ENCODE peak calls at places on chromosomes 11 and 22, in six cellular contexts. One of them, this sample, is unnamed.

GRCh38 chr11:66312549-66313320 is 4.1 kb downstream of the CD248 start:
- DNase-seq in GM13976: peak
- DNase-seq in adrenal gland: peak
- DNase-seq in IMR-90: peak
- DNase-seq in HFFc6: peak
- DNase-seq in thoracic aorta: peak
- DNase-seq in this sample: peak

GRCh38 chr11:15774021-15774862 is 582.1 kb downstream of the SOX6 start:
- DNase-seq in HFFc6: no peak
- DNase-seq in GM13976: no peak
- DNase-seq in thoracic aorta: no peak
- DNase-seq in IMR-90: no peak
- DNase-seq in adrenal gland: no peak
- DNase-seq in this sample: no peak

GRCh38 chr11:92131289-92131890 is 93.2 kb upstream of the FAT3 start:
- DNase-seq in GM13976: no peak
- DNase-seq in HFFc6: peak
- DNase-seq in IMR-90: no peak
- DNase-seq in thoracic aorta: no peak
- DNase-seq in adrenal gland: no peak
- DNase-seq in this sample: no peak

GRCh38 chr11:100689141-100689540 is 2.1 kb downstream of the ARHGAP42 start:
- DNase-seq in IMR-90: no peak
- DNase-seq in thoracic aorta: no peak
- DNase-seq in adrenal gland: no peak
- DNase-seq in GM13976: no peak
- DNase-seq in HFFc6: no peak
- DNase-seq in this sample: no peak

GRCh38 chr22:38774496-38775166 is 18.8 kb upstream of the SUN2 start:
- DNase-seq in adrenal gland: no peak
- DNase-seq in thoracic aorta: no peak
- DNase-seq in GM13976: no peak
- DNase-seq in IMR-90: no peak
- DNase-seq in HFFc6: no peak
- DNase-seq in this sample: no peak

GRCh38 chr11:37532271-37532670 is 934.2 kb upstream of the RAG2 start:
- DNase-seq in thoracic aorta: no peak
- DNase-seq in HFFc6: no peak
- DNase-seq in adrenal gland: no peak
- DNase-seq in IMR-90: no peak
- DNase-seq in GM13976: no peak
- DNase-seq in this sample: no peak

GRCh38 chr22:45709004-45709739 is 37.5 kb downstream of the ATXN10 start:
- DNase-seq in GM13976: no peak
- DNase-seq in IMR-90: peak
- DNase-seq in HFFc6: peak
- DNase-seq in thoracic aorta: no peak
- DNase-seq in adrenal gland: no peak
- DNase-seq in this sample: no peak

GRCh38 chr11:130070109-130070828 is 575 bp downstream of the APLP2 start:
- DNase-seq in HFFc6: peak
- DNase-seq in thoracic aorta: no peak
- DNase-seq in IMR-90: peak
- DNase-seq in GM13976: peak
- DNase-seq in adrenal gland: peak
- DNase-seq in this sample: peak

GRCh38 chr11:122098223-122098980 is 17.6 kb downstream of the BLID start:
- DNase-seq in adrenal gland: no peak
- DNase-seq in thoracic aorta: no peak
- DNase-seq in HFFc6: no peak
- DNase-seq in GM13976: no peak
- DNase-seq in IMR-90: no peak
- DNase-seq in this sample: no peak

GRCh38 chr11:107549253-107549953 is 16.1 kb downstream of the ALKBH8 start:
- DNase-seq in GM13976: peak
- DNase-seq in thoracic aorta: no peak
- DNase-seq in adrenal gland: no peak
- DNase-seq in HFFc6: peak
- DNase-seq in IMR-90: peak
- DNase-seq in this sample: no peak

GRCh38 chr11:96292291-96293010 is 50.5 kb downstream of the MAML2 start:
- DNase-seq in GM13976: no peak
- DNase-seq in IMR-90: no peak
- DNase-seq in thoracic aorta: no peak
- DNase-seq in HFFc6: no peak
- DNase-seq in adrenal gland: no peak
- DNase-seq in this sample: no peak

GRCh38 chr11:4991066-4991465 is 3.6 kb upstream of the OR51L1 start:
- DNase-seq in GM13976: no peak
- DNase-seq in IMR-90: peak
- DNase-seq in adrenal gland: no peak
- DNase-seq in thoracic aorta: no peak
- DNase-seq in HFFc6: no peak
- DNase-seq in this sample: no peak
- TF ChIP-seq CTCF in GM13976: no peak
- TF ChIP-seq CTCF in IMR-90: peak
- TF ChIP-seq CTCF in adrenal gland: no peak
- TF ChIP-seq CTCF in thoracic aorta: no peak
- TF ChIP-seq CTCF in HFFc6: no peak
- TF ChIP-seq CTCF in this sample: no peak

GRCh38 chr11:128859563-128860441 is 7.3 kb downstream of the KCNJ1 start:
- DNase-seq in thoracic aorta: peak
- DNase-seq in IMR-90: peak
- DNase-seq in GM13976: peak
- DNase-seq in HFFc6: no peak
- DNase-seq in adrenal gland: peak
- DNase-seq in this sample: peak

GRCh38 chr11:128857341-128857740 is 9.8 kb downstream of the KCNJ1 start:
- DNase-seq in HFFc6: no peak
- DNase-seq in adrenal gland: no peak
- DNase-seq in thoracic aorta: no peak
- DNase-seq in GM13976: no peak
- DNase-seq in IMR-90: no peak
- DNase-seq in this sample: no peak

GRCh38 chr11:128862913-128863660 is 4.0 kb downstream of the KCNJ1 start:
- DNase-seq in adrenal gland: no peak
- DNase-seq in IMR-90: peak
- DNase-seq in thoracic aorta: no peak
- DNase-seq in HFFc6: peak
- DNase-seq in GM13976: no peak
- DNase-seq in this sample: no peak

GRCh38 chr11:128862421-128862820 is 4.7 kb downstream of the KCNJ1 start:
- DNase-seq in adrenal gland: no peak
- DNase-seq in IMR-90: no peak
- DNase-seq in thoracic aorta: no peak
- DNase-seq in HFFc6: no peak
- DNase-seq in GM13976: no peak
- DNase-seq in this sample: no peak

DNA sequence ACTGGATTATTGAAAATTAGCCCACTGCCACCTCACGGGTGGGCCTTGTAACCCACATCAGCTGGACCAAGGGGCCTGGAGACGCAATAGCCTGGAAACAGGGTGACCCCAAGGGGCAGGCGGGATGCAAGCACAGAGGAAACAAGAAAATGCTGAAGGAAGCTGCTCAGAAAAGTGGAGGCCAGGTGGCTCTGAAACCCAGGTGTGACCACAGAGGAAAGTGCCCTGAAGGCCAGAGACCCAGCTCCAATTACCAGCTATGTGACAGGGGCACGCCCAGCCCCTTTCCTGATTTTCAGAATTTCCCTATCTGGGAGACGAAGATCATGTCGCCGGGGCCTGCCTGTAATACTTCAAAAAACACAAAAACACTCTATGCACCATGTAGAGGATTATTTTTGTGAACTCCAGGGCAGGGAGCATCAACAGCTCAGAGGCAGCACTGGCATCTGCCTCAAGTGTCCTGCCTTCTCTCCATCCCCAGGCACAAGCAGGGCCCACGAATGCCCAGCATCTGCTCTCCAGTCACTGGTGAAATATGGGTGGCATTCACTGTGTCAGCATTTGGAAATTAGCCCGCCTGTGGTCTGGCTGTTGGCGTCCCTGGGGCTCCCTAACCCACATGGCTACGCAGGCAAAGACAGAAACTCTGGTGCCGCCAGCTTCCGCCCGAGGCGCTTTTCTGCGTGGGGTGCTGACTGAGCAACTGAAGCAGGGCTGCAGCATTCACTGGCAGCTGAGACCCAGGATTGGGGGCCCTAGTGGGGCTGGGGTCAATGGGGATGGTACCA is 6.3 kb downstream of the KCNJ1 start:
- DNase-seq in adrenal gland: no peak
- DNase-seq in thoracic aorta: no peak
- DNase-seq in IMR-90: peak
- DNase-seq in GM13976: no peak
- DNase-seq in HFFc6: peak
- DNase-seq in this sample: no peak
- TF ChIP-seq CTCF in adrenal gland: no peak
- TF ChIP-seq CTCF in thoracic aorta: no peak
- TF ChIP-seq CTCF in IMR-90: no peak
- TF ChIP-seq CTCF in GM13976: no peak
- TF ChIP-seq CTCF in HFFc6: no peak
- TF ChIP-seq CTCF in this sample: no peak

DNA sequence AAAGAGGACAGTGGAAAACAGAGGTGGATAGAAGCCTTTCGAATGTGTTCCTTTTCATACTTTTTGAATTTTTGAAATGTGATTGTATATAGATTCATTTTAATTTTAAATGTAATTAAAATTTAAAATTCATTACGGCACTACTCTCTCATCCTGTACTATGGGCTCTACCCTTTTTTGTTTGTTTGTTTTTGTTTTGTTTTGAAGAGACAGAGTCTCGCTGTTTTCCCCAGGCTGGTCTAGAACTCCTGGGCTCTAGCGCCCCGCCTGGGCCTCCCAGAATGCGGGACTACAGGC is 11.9 kb upstream of the HDHD5 start:
- DNase-seq in HFFc6: no peak
- DNase-seq in IMR-90: no peak
- DNase-seq in GM13976: no peak
- DNase-seq in adrenal gland: no peak
- DNase-seq in thoracic aorta: no peak
- DNase-seq in this sample: no peak
- TF ChIP-seq CTCF in HFFc6: no peak
- TF ChIP-seq CTCF in IMR-90: peak
- TF ChIP-seq CTCF in GM13976: no peak
- TF ChIP-seq CTCF in adrenal gland: no peak
- TF ChIP-seq CTCF in thoracic aorta: no peak
- TF ChIP-seq CTCF in this sample: no peak

DNA sequence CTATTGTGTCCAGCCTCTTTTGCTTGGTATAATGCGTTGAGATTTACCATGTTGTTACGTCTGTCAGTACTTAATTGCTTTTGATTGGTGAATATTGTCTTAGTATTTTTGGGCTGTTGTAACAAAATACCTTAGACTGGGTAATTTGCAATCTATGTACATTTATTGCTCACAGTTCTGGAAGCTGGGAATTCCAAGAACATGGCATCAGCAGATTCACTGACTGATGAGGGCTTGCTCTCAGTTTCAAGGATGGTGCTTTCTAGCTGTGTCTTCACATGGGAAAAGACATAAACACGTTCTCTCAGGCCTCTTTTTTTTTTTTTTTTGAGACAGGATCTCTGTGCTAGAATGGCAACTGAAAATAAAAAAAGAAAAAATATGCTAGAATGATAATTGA is 46.7 kb upstream of the INCENP start:
- DNase-seq in thoracic aorta: no peak
- DNase-seq in adrenal gland: no peak
- DNase-seq in IMR-90: peak
- DNase-seq in HFFc6: peak
- DNase-seq in GM13976: no peak
- DNase-seq in this sample: no peak
- TF ChIP-seq CTCF in thoracic aorta: no peak
- TF ChIP-seq CTCF in adrenal gland: no peak
- TF ChIP-seq CTCF in IMR-90: no peak
- TF ChIP-seq CTCF in HFFc6: no peak
- TF ChIP-seq CTCF in GM13976: no peak
- TF ChIP-seq CTCF in this sample: no peak

DNA sequence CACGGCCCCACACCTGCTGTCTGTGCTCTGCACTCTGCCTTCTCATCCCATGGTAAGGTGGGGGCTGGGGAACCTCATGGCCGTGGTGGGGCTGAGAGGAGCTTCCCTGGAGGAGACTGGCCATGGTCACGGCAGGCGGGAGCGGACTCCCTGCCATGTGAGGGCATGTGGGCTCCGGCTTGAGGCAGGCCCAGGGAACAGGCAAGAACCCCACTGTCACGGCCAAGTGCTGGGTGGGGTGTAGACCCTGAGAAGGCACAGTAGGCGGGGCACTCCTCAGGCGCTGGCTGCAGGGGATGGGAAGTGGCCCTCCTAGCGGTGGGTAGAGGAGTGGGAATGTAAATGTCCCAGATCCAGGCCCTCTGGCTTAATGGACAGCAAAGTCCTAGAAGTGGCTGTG is 1262.7 kb downstream of the BRD1 start:
- DNase-seq in HFFc6: no peak
- DNase-seq in GM13976: no peak
- DNase-seq in thoracic aorta: no peak
- DNase-seq in adrenal gland: no peak
- DNase-seq in IMR-90: no peak
- DNase-seq in this sample: no peak
- TF ChIP-seq CTCF in HFFc6: no peak
- TF ChIP-seq CTCF in GM13976: no peak
- TF ChIP-seq CTCF in thoracic aorta: no peak
- TF ChIP-seq CTCF in adrenal gland: no peak
- TF ChIP-seq CTCF in IMR-90: no peak
- TF ChIP-seq CTCF in this sample: no peak

GRCh38 chr11:113273720-113274119 is 40.7 kb upstream of the TTC12 start:
- DNase-seq in adrenal gland: no peak
- DNase-seq in GM13976: no peak
- DNase-seq in thoracic aorta: no peak
- DNase-seq in HFFc6: no peak
- DNase-seq in IMR-90: no peak
- DNase-seq in this sample: no peak
- TF ChIP-seq CTCF in adrenal gland: no peak
- TF ChIP-seq CTCF in GM13976: no peak
- TF ChIP-seq CTCF in thoracic aorta: no peak
- TF ChIP-seq CTCF in HFFc6: no peak
- TF ChIP-seq CTCF in IMR-90: no peak
- TF ChIP-seq CTCF in this sample: no peak

This sample was measured in natural killer cell.